ENCODE peak calls at places on chromosomes 4 and X, in five cellular contexts. Z, M, S, F and W are unnamed samples.
A peak's percentile ranks its signal among the peaks of the same experiment; 100 is the strongest.

GRCh38 chrX:8033175-8033574 is 106.0 kb upstream of the PNPLA4 start:
- DNase-seq in M (no peak), Z (no peak), S (no peak), F (no peak), W (no peak)

GRCh38 chrX:109714340-109714958 is 18.6 kb downstream of the ACSL4 start:
- DNase-seq in M (peak; percentile 20), F (no peak), Z (no peak), S (no peak), W (no peak)

GRCh38 chr4:105274504-105274903 is 127.8 kb downstream of the TET2 start:
- DNase-seq in F (no peak), Z (no peak), M (no peak), S (no peak), W (no peak)

GRCh38 chr4:7857238-7857701 is 82.4 kb downstream of the AFAP1 start:
- DNase-seq in S (no peak), M (peak; percentile 81), Z (no peak), F (no peak), W (no peak)

GRCh38 chr4:65805936-65806335 is 135.6 kb upstream of the EPHA5 start:
- DNase-seq in M (no peak), Z (no peak), S (no peak), F (no peak), W (no peak)

GRCh38 chr4:143335979-143336827 is 473 bp upstream of the GAB1 start:
- DNase-seq in Z (peak; percentile 73), M (peak; percentile 76), F (no peak), S (peak; percentile 60), W (peak; percentile 95)

GRCh38 chrX:36986231-36986630 is 21.9 kb upstream of the FAM47C start:
- DNase-seq in S (no peak), M (no peak), Z (no peak), F (no peak), W (peak; percentile 8)

GRCh38 chrX:149982310-149982709 is 44.0 kb upstream of the EOLA2 start:
- DNase-seq in S (no peak), Z (no peak), M (no peak), F (no peak), W (no peak)

GRCh38 chr4:2794707-2795557 is 2.0 kb downstream of the SH3BP2 start:
- DNase-seq in Z (no peak), S (no peak), F (no peak), M (peak; percentile 70), W (peak; percentile 1)

GRCh38 chrX:46791927-46792825 is 33.3 kb upstream of the SLC9A7 start:
- DNase-seq in Z (no peak), M (peak; percentile 83), F (no peak), S (no peak), W (peak; percentile 32)

GRCh38 chr4:101983835-101984234 is 193.3 kb downstream of the BANK1 start:
- DNase-seq in F (no peak), Z (no peak), S (no peak), M (no peak), W (no peak)

GRCh38 chr4:89256203-89256800 is 51.3 kb downstream of the GPRIN3 start:
- DNase-seq in M (no peak), S (peak; percentile 89), Z (no peak), F (no peak), W (no peak)

GRCh38 chrX:15747626-15748173 is 9.6 kb downstream of the CA5B start:
- DNase-seq in S (no peak), Z (no peak), M (no peak), F (no peak), W (peak; percentile 68)

GRCh38 chr4:2621419-2621818 is 85.0 kb downstream of the FAM193A start:
- DNase-seq in F (no peak), Z (no peak), S (no peak), M (no peak), W (no peak)

GRCh38 chr4:113707013-113707412 is 54.5 kb downstream of the CAMK2D start:
- DNase-seq in M (peak; percentile 20), F (no peak), Z (no peak), S (no peak), W (no peak)

GRCh38 chrX:118495958-118496762 is 545 bp downstream of the DOCK11 start:
- DNase-seq in S (peak; percentile 4), Z (peak; percentile 88), M (no peak), F (peak; percentile 76), W (peak; percentile 61)

GRCh38 chr4:24007740-24008348 is 118.0 kb upstream of the PPARGC1A start:
- DNase-seq in Z (no peak), M (no peak), F (no peak), S (no peak), W (no peak)

GRCh38 chr4:186979966-186980745 is 256.5 kb upstream of the FAT1 start:
- DNase-seq in M (peak; percentile 4), F (no peak), Z (no peak), S (no peak), W (peak; percentile 22)

GRCh38 chrX:40539214-40540142 is 41.3 kb upstream of the ATP6AP2 start:
- DNase-seq in S (peak; percentile 7), M (peak; percentile 81), Z (peak; percentile 40), F (peak; percentile 71), W (peak; percentile 44)

GRCh38 chr4:158847535-158847934 is 78.7 kb downstream of the FNIP2 start:
- DNase-seq in Z (no peak), M (no peak), F (no peak), S (no peak), W (no peak)